ENCODE peak calls at places on chromosomes 16 and 17, in eight cellular contexts. V, O, W, A, R, L, J and C are unnamed samples.

GRCh38 chr16:56848056-56848936 is 16.7 kb upstream of the SLC12A3 start:
- DNase-seq in R (no peak), J (no peak), V (peak), A (no peak), L (no peak), O (peak), W (no peak), C (peak)

GRCh38 chr16:22232277-22233049 is 26.4 kb downstream of the EEF2K start:
- DNase-seq in R (no peak), J (no peak), V (peak), A (no peak), W (no peak), O (no peak), L (no peak), C (peak)

GRCh38 chr17:6526362-6527152 is 29.8 kb downstream of the PITPNM3 start:
- DNase-seq in A (no peak), R (no peak), L (no peak), O (peak), W (no peak), J (no peak), V (no peak), C (no peak)

GRCh38 chr17:44909681-44910144 is 5.6 kb downstream of the GFAP start:
- DNase-seq in O (peak), R (no peak), A (no peak), V (peak), J (no peak), W (no peak), L (no peak), C (peak)

GRCh38 chr16:57607676-57608461 is 20.6 kb upstream of the ADGRG1 start:
- DNase-seq in O (no peak), R (no peak), J (no peak), A (peak), W (no peak), V (no peak), L (no peak), C (no peak)

GRCh38 chr17:61232871-61233270 is 166.8 kb upstream of the TBX2 start:
- DNase-seq in A (no peak), L (no peak), R (no peak), W (no peak), V (no peak), O (peak), J (no peak), C (no peak)

GRCh38 chr17:75011788-75012319 is 616 bp upstream of the MRPL58 start:
- DNase-seq in J (no peak), A (no peak), V (no peak), L (peak), O (peak), R (no peak), W (peak), C (no peak)

GRCh38 chr17:78184868-78185267 is 2.0 kb downstream of the TK1 start:
- DNase-seq in W (no peak), A (no peak), V (no peak), O (no peak), J (no peak), L (no peak), R (no peak), C (no peak)

GRCh38 chr16:59865071-59865671 is 1131.1 kb upstream of the GOT2 start:
- DNase-seq in O (no peak), V (no peak), L (no peak), A (no peak), J (no peak), R (no peak), W (no peak), C (no peak)

GRCh38 chr16:89720859-89721643 is at the start of the genes VPS9D1 and ZNF276:
- DNase-seq in L (peak), O (peak), R (peak), J (peak), V (peak), A (peak), W (peak), C (peak)